ENCODE peak calls at places on chromosomes 3 and 15, in nine cellular contexts. X is foreskin fibroblast, A is AG10803, L is AG09309, T is psoas muscle, Z is endodermal cell, K is A549, R is kidney, D is uterus. C is an unnamed sample.

GRCh38 chr3:140216249-140216648 is 281.3 kb downstream of the CLSTN2 start:
- DNase-seq in A (peak; percentile 2), X (no peak), K (peak; percentile 10), L (no peak), T (no peak), R (no peak), D (no peak), Z (no peak), C (no peak)

GRCh38 chr3:12653772-12654171 is 10.1 kb downstream of the RAF1 start:
- DNase-seq in L (no peak), A (no peak), K (no peak), X (no peak), Z (no peak), R (no peak), D (no peak), T (no peak), C (no peak)

GRCh38 chr3:34973586-34973985 is 665.7 kb upstream of the ARPP21 start:
- DNase-seq in K (no peak), L (no peak), A (no peak), D (no peak), Z (no peak), T (no peak), R (no peak), X (no peak), C (no peak)

GRCh38 chr15:41115088-41115651 is 910 bp downstream of the INO80 start:
- DNase-seq in A (peak; percentile 38), D (no peak), Z (peak; percentile 74), R (no peak), T (no peak), K (no peak), L (no peak), X (peak; percentile 38), C (no peak)

GRCh38 chr15:22851513-22851912 is 13.0 kb downstream of the NIPA2 start:
- DNase-seq in D (no peak), R (no peak), A (no peak), X (no peak), K (no peak), L (no peak), Z (no peak), T (no peak), C (no peak)

GRCh38 chr15:88681610-88682221 is 42.9 kb downstream of the ISG20 start:
- DNase-seq in L (no peak), Z (no peak), A (no peak), K (no peak), X (no peak), R (no peak), T (no peak), D (no peak), C (no peak)

GRCh38 chr3:82938821-82939328 is 1177.4 kb upstream of the GBE1 start:
- DNase-seq in K (no peak), D (peak; percentile 9), X (no peak), R (peak; percentile 55), T (no peak), A (no peak), Z (peak; percentile 34), L (no peak), C (peak; percentile 81)

GRCh38 chr3:79555655-79556054 is 212.1 kb downstream of the ROBO1 start:
- DNase-seq in D (no peak), X (no peak), L (no peak), T (no peak), R (no peak), A (no peak), Z (no peak), K (no peak), C (no peak)

GRCh38 chr15:66578286-66578875 is 12.6 kb upstream of the LCTL start:
- DNase-seq in L (no peak), Z (no peak), D (no peak), K (no peak), R (peak; percentile 37), T (no peak), X (peak; percentile 44), A (peak; percentile 63), C (no peak)

GRCh38 chr15:80587007-80587406 is 108.1 kb upstream of the ABHD17C start:
- DNase-seq in K (no peak), L (no peak), T (no peak), Z (peak; percentile 48), X (no peak), R (no peak), A (no peak), D (no peak), C (no peak)

GRCh38 chr15:80584561-80584964 is 110.5 kb upstream of the ABHD17C start:
- DNase-seq in T (no peak), Z (peak; percentile 48), L (no peak), X (no peak), K (no peak), R (peak; percentile 31), D (no peak), A (no peak), C (no peak)

GRCh38 chr15:80586141-80586540 is 109.0 kb upstream of the ABHD17C start:
- DNase-seq in L (no peak), D (no peak), T (no peak), X (no peak), R (no peak), A (no peak), K (no peak), Z (no peak), C (no peak)

GRCh38 chr15:80584973-80585372 is 110.1 kb upstream of the ABHD17C start:
- DNase-seq in X (no peak), K (no peak), Z (no peak), T (no peak), R (no peak), A (no peak), D (no peak), L (no peak), C (no peak)

GRCh38 chr15:80585544-80586018 is 109.5 kb upstream of the ABHD17C start:
- DNase-seq in R (no peak), D (no peak), K (no peak), Z (peak; percentile 57), X (no peak), T (no peak), L (no peak), A (no peak), C (no peak)
- TF ChIP-seq CTCF in R (no peak), D (no peak), K (no peak), Z (peak; percentile 60), X (no peak), T (no peak), L (no peak), A (no peak), C (no peak)

GRCh38 chr3:108818404-108818803 is 4.2 kb upstream of the TRAT1 start:
- DNase-seq in K (no peak), T (no peak), L (no peak), A (no peak), Z (peak; percentile 82), X (no peak), D (no peak), R (no peak), C (no peak)
- TF ChIP-seq CTCF in K (peak; percentile 16), T (no peak), L (peak; percentile 6), A (no peak), Z (peak; percentile 85), X (no peak), D (no peak), R (peak; percentile 9), C (no peak)

DNA sequence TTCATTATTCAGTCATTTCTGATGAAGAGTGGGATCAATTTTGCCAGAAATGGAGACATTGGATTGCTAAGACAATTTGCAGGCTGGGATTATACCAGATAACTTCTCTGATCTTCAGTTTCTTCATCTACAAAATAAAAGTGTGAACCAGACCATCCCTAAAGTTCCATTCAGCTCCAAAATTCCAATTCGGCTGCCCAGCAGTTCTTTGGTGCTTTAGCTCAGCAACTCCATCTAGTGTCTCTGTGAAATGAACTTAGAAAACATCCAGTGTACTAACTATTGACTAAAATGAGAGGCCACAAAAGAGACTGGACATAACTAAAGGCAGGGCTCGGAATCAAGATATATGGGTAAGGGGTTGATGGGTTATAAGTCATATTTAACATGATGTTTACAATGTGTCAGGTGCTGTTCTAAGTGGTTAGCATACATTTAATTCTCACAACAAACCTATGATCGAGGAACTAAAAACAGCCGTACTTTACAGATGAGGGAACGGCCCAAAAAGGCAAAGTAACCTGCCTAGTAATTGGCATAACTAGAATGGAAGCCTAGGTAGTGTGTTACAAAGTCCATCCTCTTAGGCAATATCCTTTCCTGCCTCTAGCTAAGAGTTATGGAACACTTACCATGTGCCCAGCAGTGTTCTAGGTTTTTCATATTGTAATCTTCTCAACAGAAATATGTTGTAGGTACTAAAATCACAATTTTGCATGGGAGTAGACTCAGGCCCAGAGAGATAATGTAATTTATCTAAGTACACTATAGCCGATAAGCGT is 17.0 kb downstream of the THAP10 start:
- DNase-seq in X (peak; percentile 80), Z (no peak), D (no peak), K (no peak), A (peak; percentile 52), L (no peak), T (no peak), R (no peak), C (no peak)
- TF ChIP-seq CTCF in X (peak; percentile 68), Z (peak; percentile 51), D (peak; percentile 57), K (peak; percentile 97), A (peak; percentile 80), L (peak; percentile 76), T (peak; percentile 45), R (peak; percentile 39), C (peak; percentile 83)

GRCh38 chr3:51646091-51646490 is 25.0 kb upstream of the TEX264 start:
- DNase-seq in L (no peak), T (no peak), A (no peak), Z (no peak), X (no peak), R (no peak), K (no peak), D (no peak), C (no peak)

GRCh38 chr3:51637941-51638471 is 33.0 kb upstream of the TEX264 start:
- DNase-seq in T (no peak), D (no peak), Z (peak; percentile 89), X (peak; percentile 73), A (peak; percentile 65), K (peak; percentile 72), R (no peak), L (peak; percentile 8), C (no peak)

GRCh38 chr3:51637144-51637940 is 33.7 kb upstream of the TEX264 start:
- DNase-seq in L (no peak), T (no peak), Z (no peak), D (no peak), X (no peak), A (no peak), R (no peak), K (no peak), C (no peak)

GRCh38 chr3:51642462-51642861 is 28.6 kb upstream of the TEX264 start:
- DNase-seq in A (peak; percentile 8), Z (no peak), R (no peak), K (no peak), L (no peak), X (peak; percentile 36), T (no peak), D (no peak), C (no peak)
- TF ChIP-seq CTCF in A (peak; percentile 41), Z (peak; percentile 64), R (no peak), K (peak; percentile 47), L (peak; percentile 34), X (peak; percentile 26), T (no peak), D (no peak), C (peak; percentile 55)

GRCh38 chr3:155870945-155871745 is 695 bp downstream of the GMPS start:
- DNase-seq in K (peak; percentile 50), X (peak; percentile 70), D (peak; percentile 50), R (peak; percentile 85), A (peak; percentile 33), L (no peak), T (peak; percentile 50), Z (peak; percentile 78), C (peak; percentile 87)
- TF ChIP-seq CTCF in K (no peak), X (no peak), D (no peak), R (no peak), A (no peak), L (no peak), T (no peak), Z (no peak), C (no peak)